ENCODE peak calls at places on chromosomes 11 and 22, in nine cellular contexts. G, Y, D, A, W, E, X, R and O are unnamed samples.

GRCh38 chr11:68990995-68991780 is 10.4 kb upstream of the MRGPRD start:
- DNase-seq in W (no peak), D (no peak), A (peak), G (no peak), X (no peak), R (no peak), Y (no peak), E (no peak), O (peak)

GRCh38 chr11:29773656-29774264 is 243.1 kb downstream of the KCNA4 start:
- DNase-seq in W (no peak), E (no peak), A (no peak), Y (no peak), X (peak), D (no peak), R (no peak), G (no peak), O (no peak)

GRCh38 chr11:59802639-59803176 is 7.9 kb downstream of the MRPL16 start:
- DNase-seq in X (no peak), D (no peak), G (no peak), E (peak), Y (peak), A (no peak), W (no peak), R (peak), O (peak)

GRCh38 chr22:46052801-46053562 is 76.0 kb upstream of the WNT7B start:
- DNase-seq in E (peak), G (peak), W (no peak), Y (peak), X (no peak), A (peak), D (no peak), R (no peak), O (no peak)

GRCh38 chr11:1862588-1863351 is 9.9 kb downstream of the LSP1 start:
- DNase-seq in W (no peak), A (no peak), Y (no peak), E (peak), G (no peak), R (no peak), X (no peak), D (no peak), O (no peak)

GRCh38 chr11:14764899-14765527 is 121.4 kb downstream of the PDE3B start:
- DNase-seq in W (no peak), R (no peak), G (no peak), D (no peak), A (no peak), Y (peak), X (peak), E (no peak), O (peak)

GRCh38 chr11:47189100-47189834 is 3.0 kb upstream of the PACSIN3 start:
- DNase-seq in G (no peak), D (no peak), X (peak), E (peak), Y (peak), W (no peak), A (no peak), R (no peak), O (no peak)

GRCh38 chr11:37533087-37533486 is 935.1 kb upstream of the RAG2 start:
- DNase-seq in D (no peak), Y (no peak), W (no peak), A (no peak), X (no peak), G (no peak), R (no peak), E (no peak), O (no peak)

GRCh38 chr11:42770444-42771065 is 541.2 kb upstream of the API5 start:
- DNase-seq in X (no peak), E (no peak), A (no peak), G (no peak), D (no peak), Y (peak), R (no peak), W (no peak), O (no peak)

GRCh38 chr22:41596776-41597634 is 7.4 kb upstream of the PMM1 start:
- DNase-seq in X (no peak), W (no peak), G (peak), Y (peak), D (peak), A (peak), E (peak), R (peak), O (peak)

GRCh38 chr22:20435436-20436308 is 2.0 kb downstream of the SCARF2 start:
- DNase-seq in D (no peak), W (no peak), R (no peak), A (peak), E (no peak), X (no peak), Y (no peak), G (no peak), O (no peak)

GRCh38 chr11:69353696-69354544 is 60.0 kb downstream of the MYEOV start:
- DNase-seq in X (no peak), Y (no peak), G (no peak), W (no peak), A (peak), D (no peak), R (no peak), E (no peak), O (no peak)

GRCh38 chr11:134668796-134669195 is 256.8 kb upstream of the B3GAT1 start:
- DNase-seq in X (no peak), Y (no peak), R (no peak), E (no peak), D (no peak), G (no peak), W (no peak), A (peak), O (no peak)

GRCh38 chr11:76669901-76670474 is 559 bp downstream of the LRRC32 start:
- DNase-seq in E (peak), Y (no peak), A (peak), G (no peak), D (no peak), W (no peak), X (peak), R (no peak), O (no peak)

GRCh38 chr11:36449566-36450390 is 60.3 kb downstream of the TRAF6 start:
- DNase-seq in G (no peak), R (no peak), X (no peak), W (no peak), E (no peak), D (peak), Y (peak), A (no peak), O (no peak)

GRCh38 chr11:85725510-85726258 is 39.7 kb upstream of the CCDC89 start:
- DNase-seq in W (no peak), R (no peak), A (no peak), E (peak), X (peak), G (peak), Y (peak), D (no peak), O (no peak)

GRCh38 chr11:50174975-50175374 is 142.3 kb downstream of the OR4C45 start:
- DNase-seq in G (no peak), R (no peak), X (no peak), W (no peak), A (no peak), D (no peak), E (no peak), Y (no peak), O (no peak)

GRCh38 chr22:39997939-39998726 is 3.4 kb downstream of the FAM83F start:
- DNase-seq in G (no peak), A (no peak), Y (peak), X (peak), E (peak), D (peak), R (no peak), W (no peak), O (no peak)

GRCh38 chr11:43788394-43788793 is 92.2 kb upstream of the ALKBH3 start:
- DNase-seq in G (no peak), E (no peak), Y (peak), R (no peak), X (no peak), D (no peak), W (no peak), A (no peak), O (no peak)

GRCh38 chr22:26316732-26317131 is 112.3 kb upstream of the ASPHD2 start:
- DNase-seq in Y (no peak), A (no peak), R (no peak), G (no peak), W (no peak), X (no peak), D (no peak), E (no peak), O (no peak)

GRCh38 chr22:46617250-46618103 is 2.7 kb upstream of the GRAMD4 start:
- DNase-seq in R (no peak), Y (no peak), G (no peak), E (no peak), D (no peak), A (no peak), X (no peak), W (no peak), O (no peak)

GRCh38 chr11:126808851-126809250 is 191.7 kb downstream of the KIRREL3 start:
- DNase-seq in W (no peak), R (no peak), A (no peak), D (no peak), E (peak), X (no peak), Y (no peak), G (no peak), O (no peak)

GRCh38 chr11:107496011-107496410 is 38.4 kb upstream of the CWF19L2 start:
- DNase-seq in E (peak), W (no peak), X (peak), A (no peak), Y (no peak), R (no peak), D (no peak), G (no peak), O (no peak)

GRCh38 chr22:32175751-32176644 is 16.9 kb upstream of the C22orf42 start:
- DNase-seq in A (no peak), E (no peak), R (no peak), G (no peak), X (no peak), W (no peak), Y (peak), D (no peak), O (no peak)

GRCh38 chr11:46903846-46904245 is 14.5 kb downstream of the LRP4 start:
- DNase-seq in E (no peak), A (peak), Y (no peak), R (no peak), D (no peak), W (no peak), X (no peak), G (no peak), O (no peak)

GRCh38 chr22:48103126-48103875 is 1340.9 kb downstream of the TBC1D22A start:
- DNase-seq in R (no peak), G (no peak), Y (no peak), E (no peak), W (no peak), D (no peak), A (no peak), X (no peak), O (no peak)

GRCh38 chr11:130913268-130913667 is 3.0 kb downstream of the SNX19 start:
- DNase-seq in R (no peak), G (no peak), Y (no peak), D (no peak), X (no peak), W (no peak), E (no peak), A (no peak), O (no peak)

GRCh38 chr22:43428005-43428485 is 16.2 kb downstream of the MPPED1 start:
- DNase-seq in D (no peak), R (no peak), E (no peak), X (no peak), A (no peak), G (no peak), W (no peak), Y (no peak), O (no peak)

GRCh38 chr11:117919326-117920275 is 9.6 kb downstream of the TMPRSS13 start:
- DNase-seq in G (no peak), A (peak), Y (no peak), R (no peak), E (no peak), X (no peak), W (no peak), D (no peak), O (no peak)

GRCh38 chr11:8767466-8768142 is 85.0 kb downstream of the RPL27A start:
- DNase-seq in R (no peak), W (no peak), A (no peak), D (no peak), G (no peak), Y (peak), X (no peak), E (peak), O (no peak)

GRCh38 chr11:2194877-2195755 is 23.5 kb upstream of the TH start:
- DNase-seq in E (peak), D (no peak), Y (no peak), A (no peak), W (peak), X (no peak), R (peak), G (peak), O (peak)